ENCODE peak calls at places on chromosomes 16 and 17, in seven cellular contexts. H is activated T-cell treated with anti-CD3 and anti-CD28 coated beads, Interleukin-2, amount 50 U/mL, for 1 hour; R is T-helper 2 cell; D is AG09309; V is Daoy; F is RCC 7860; G is stimulated activated CD4-positive, alpha-beta T cell treated with anti-CD3 and anti-CD28 coated beads, Interleukin-4, amount 100 ng/mL, for 48 hours. U is an unnamed sample.

GRCh38 chr17:32998893-32999240 is 7.2 kb downstream of the SPACA3 start:
- DNase-seq in H (no peak), R (no peak), D (peak), V (no peak), F (peak), G (no peak), U (no peak)

GRCh38 chr16:54657058-54657708 is 273.5 kb upstream of the IRX5 start:
- DNase-seq in H (no peak), R (no peak), D (no peak), V (peak), F (peak), G (no peak), U (no peak)

GRCh38 chr16:50591800-50592771 is 43.9 kb downstream of the NKD1 start:
- DNase-seq in H (no peak), R (no peak), D (no peak), V (no peak), F (no peak), G (no peak), U (peak)

GRCh38 chr17:80650751-80651173 is 106.1 kb downstream of the RPTOR start:
- DNase-seq in H (no peak), R (no peak), D (no peak), V (no peak), F (no peak), G (no peak), U (no peak)

GRCh38 chr16:84022641-84023040 is 20.0 kb downstream of the SLC38A8 start:
- DNase-seq in H (no peak), R (no peak), D (no peak), V (no peak), F (no peak), G (no peak), U (no peak)

GRCh38 chr16:74811911-74812310 is 37.3 kb upstream of the FA2H start:
- DNase-seq in H (no peak), R (no peak), D (no peak), V (no peak), F (no peak), G (no peak), U (no peak)

GRCh38 chr17:78391843-78392242 is 13.4 kb downstream of the PGS1 start:
- DNase-seq in H (no peak), R (no peak), D (no peak), V (peak), F (peak), G (no peak), U (no peak)

GRCh38 chr17:43655702-43656275 is 5.9 kb downstream of the MEOX1 start:
- DNase-seq in H (no peak), R (peak), D (no peak), V (no peak), F (no peak), G (no peak), U (no peak)

GRCh38 chr16:15444264-15444663 is 9.9 kb downstream of the BMERB1 start:
- DNase-seq in H (no peak), R (no peak), D (no peak), V (no peak), F (no peak), G (no peak), U (no peak)

GRCh38 chr17:31511176-31511540 is 119.7 kb downstream of the RAB11FIP4 start:
- DNase-seq in H (no peak), R (no peak), D (no peak), V (no peak), F (no peak), G (no peak), U (no peak)

GRCh38 chr17:57454729-57455062 is 198.4 kb downstream of the MSI2 start:
- DNase-seq in H (no peak), R (no peak), D (no peak), V (no peak), F (no peak), G (no peak), U (no peak)

GRCh38 chr16:68470461-68471150 is 22.3 kb upstream of the SMPD3 start:
- DNase-seq in H (no peak), R (no peak), D (no peak), V (no peak), F (no peak), G (peak), U (peak)

GRCh38 chr17:39921323-39921722 is 2.9 kb upstream of the GSDMB start:
- DNase-seq in H (no peak), R (no peak), D (no peak), V (no peak), F (no peak), G (no peak), U (no peak)

GRCh38 chr16:84600343-84601229 is 17.3 kb downstream of the COTL1 start:
- DNase-seq in H (peak), R (peak), D (no peak), V (peak), F (no peak), G (no peak), U (no peak)

GRCh38 chr16:72922714-72923113 is 125.2 kb downstream of the ZFHX3 start:
- DNase-seq in H (no peak), R (no peak), D (no peak), V (no peak), F (no peak), G (no peak), U (peak)

GRCh38 chr17:44899074-44899782 is at the start of gene EFTUD2:
- DNase-seq in H (peak), R (peak), D (peak), V (peak), F (peak), G (peak), U (peak)

GRCh38 chr17:60896996-60897395 is 219.3 kb downstream of the BCAS3 start:
- DNase-seq in H (no peak), R (no peak), D (no peak), V (no peak), F (no peak), G (no peak), U (no peak)

GRCh38 chr17:64074704-64075484 is 54.5 kb upstream of the ICAM2 start:
- DNase-seq in H (no peak), R (no peak), D (peak), V (no peak), F (peak), G (no peak), U (no peak)

GRCh38 chr16:58222532-58223316 is 24.8 kb upstream of the CSNK2A2 start:
- DNase-seq in H (no peak), R (no peak), D (no peak), V (peak), F (no peak), G (no peak), U (no peak)

GRCh38 chr17:62703776-62704380 is 76.4 kb downstream of the MRC2 start:
- DNase-seq in H (peak), R (peak), D (no peak), V (peak), F (peak), G (peak), U (peak)

GRCh38 chr17:3801043-3801746 is at the start of gene ITGAE:
- DNase-seq in H (no peak), R (no peak), D (no peak), V (no peak), F (no peak), G (no peak), U (no peak)

GRCh38 chr17:67376892-67377726 is at the start of gene PITPNC1:
- DNase-seq in H (peak), R (peak), D (no peak), V (peak), F (peak), G (peak), U (peak)

GRCh38 chr17:78896091-78896833 is 6.7 kb downstream of the CEP295NL start:
- DNase-seq in H (no peak), R (no peak), D (no peak), V (no peak), F (no peak), G (no peak), U (no peak)

GRCh38 chr17:70137451-70138230 is 31.7 kb upstream of the KCNJ2 start:
- DNase-seq in H (no peak), R (peak), D (peak), V (peak), F (peak), G (no peak), U (no peak)

GRCh38 chr16:89826531-89827382 is 1.5 kb upstream of the SPIRE2 start:
- DNase-seq in H (no peak), R (no peak), D (no peak), V (no peak), F (no peak), G (no peak), U (no peak)

GRCh38 chr17:12709063-12709462 is 43.4 kb downstream of the MYOCD start:
- DNase-seq in H (no peak), R (no peak), D (no peak), V (no peak), F (no peak), G (no peak), U (no peak)

GRCh38 chr17:79332011-79332410 is 257.4 kb downstream of the ENGASE start:
- DNase-seq in H (no peak), R (no peak), D (no peak), V (no peak), F (no peak), G (no peak), U (no peak)

GRCh38 chr17:38452719-38453118 is 24.5 kb downstream of the ARHGAP23 start:
- DNase-seq in H (no peak), R (no peak), D (no peak), V (no peak), F (no peak), G (no peak), U (no peak)

U was measured in cardiac septum.